ENCODE peak calls at places on chromosomes 6 and 20, in ten cellular contexts. X is cardiac fibroblast; K is B cell; Q is T-helper 17 cell; H is putamen; V is AG09309; S is adrenal gland; U is lower lobe of right lung; D is tibial nerve; T is effector CD4-positive, alpha-beta T cell. C is an unnamed sample.
A peak's percentile ranks its signal among the peaks of the same experiment; 100 is the strongest.

GRCh38 chr6:25173951-25174474 is 105.2 kb upstream of the CARMIL1 start:
- DNase-seq in S (no peak), K (no peak), D (no peak), U (no peak), H (no peak), Q (no peak), V (peak; percentile 93), X (peak; percentile 96), T (no peak), C (no peak)

GRCh38 chr6:145086197-145086596 is 649.1 kb downstream of the EPM2A start:
- DNase-seq in D (peak; percentile 7), U (no peak), T (no peak), Q (no peak), X (peak; percentile 76), K (no peak), H (no peak), S (no peak), V (no peak), C (no peak)

GRCh38 chr20:12171927-12172581 is 254.4 kb downstream of the BTBD3 start:
- DNase-seq in U (no peak), H (no peak), S (no peak), Q (no peak), T (no peak), D (no peak), X (peak; percentile 83), K (no peak), V (peak; percentile 62), C (no peak)

GRCh38 chr6:17470953-17471335 is 77.5 kb downstream of the CAP2 start:
- DNase-seq in X (peak; percentile 56), H (no peak), U (no peak), S (no peak), V (peak; percentile 90), K (no peak), Q (no peak), D (peak; percentile 22), T (no peak), C (no peak)

GRCh38 chr6:36594816-36595167 is 630 bp downstream of the SRSF3 start:
- DNase-seq in H (no peak), D (no peak), V (no peak), Q (no peak), K (no peak), T (no peak), U (no peak), X (peak; percentile 35), S (no peak), C (no peak)

GRCh38 chr6:17656644-17657043 is 50.1 kb downstream of the NUP153 start:
- DNase-seq in D (no peak), K (no peak), Q (no peak), X (no peak), H (no peak), S (no peak), T (no peak), V (no peak), U (no peak), C (no peak)

GRCh38 chr6:42694586-42694985 is 27.8 kb downstream of the PRPH2 start:
- DNase-seq in T (no peak), K (no peak), V (peak; percentile 44), Q (no peak), U (no peak), X (peak; percentile 90), H (no peak), D (no peak), S (peak; percentile 23), C (no peak)

GRCh38 chr6:168116975-168117899 is 38.2 kb upstream of the FRMD1 start:
- DNase-seq in K (no peak), D (no peak), Q (no peak), H (no peak), X (no peak), T (no peak), S (peak; percentile 29), V (no peak), U (no peak), C (no peak)

GRCh38 chr6:138160329-138161117 is 1.2 kb upstream of the ARFGEF3 start:
- DNase-seq in H (no peak), D (no peak), S (no peak), U (no peak), T (no peak), Q (no peak), V (no peak), X (no peak), K (no peak), C (no peak)

GRCh38 chr20:13299401-13299800 is 78.3 kb downstream of the ISM1 start:
- DNase-seq in U (no peak), T (no peak), D (no peak), X (no peak), K (no peak), V (no peak), Q (no peak), S (no peak), H (no peak), C (no peak)

GRCh38 chr6:90545450-90545849 is 41.4 kb downstream of the MAP3K7 start:
- DNase-seq in T (no peak), Q (no peak), H (no peak), D (no peak), X (peak; percentile 11), K (no peak), V (no peak), U (no peak), S (no peak), C (no peak)

C was measured in activated T-helper 1 cell treated with Interleukin-2 at 50 U/mL for 16 hours.